ENCODE peak calls at places on chromosomes 16 and 17, in seven cellular contexts. D is ovary, Q is HepG2, L is sigmoid colon, G is prostate gland, Y is thyroid gland, M is IMR-90. S is an unnamed sample. For H3K27me3, the result is how much of the 10 kb centered on the place peaks cover.

GRCh38 chr16:71923941-71924690 is 28.8 kb downstream of the IST1 start:
- DNase-seq in G (no peak), L (no peak), Q (no peak), D (no peak), M (no peak), Y (no peak), S (no peak)

GRCh38 chr17:37527249-37527851 is 37.7 kb downstream of the DUSP14 start:
- DNase-seq in Q (peak), Y (no peak), L (no peak), M (peak), G (peak), D (no peak), S (no peak)

GRCh38 chr17:78397681-78398101 is 19.2 kb downstream of the PGS1 start:
- DNase-seq in M (peak), L (no peak), D (no peak), Q (no peak), Y (no peak), G (peak), S (no peak)

GRCh38 chr17:53032861-53033271 is 789.9 kb upstream of the KIF2B start:
- DNase-seq in G (no peak), D (no peak), Y (peak), M (peak), Q (peak), L (no peak), S (peak)

GRCh38 chr16:23026777-23027362 is 122.4 kb downstream of the USP31 start:
- DNase-seq in M (peak), Q (peak), G (no peak), L (no peak), Y (no peak), D (no peak), S (no peak)

GRCh38 chr17:73616120-73616872 is 27.9 kb downstream of the SDK2 start:
- DNase-seq in G (no peak), Q (no peak), L (no peak), M (no peak), Y (peak), D (no peak), S (no peak)

GRCh38 chr17:280216-280615 is 72.4 kb downstream of the RPH3AL start:
- DNase-seq in D (peak), G (no peak), Y (no peak), L (no peak), M (no peak), Q (no peak), S (no peak)

GRCh38 chr17:76414334-76415295 is 30.2 kb downstream of the SPHK1 start:
- DNase-seq in M (peak), L (peak), Y (peak), G (no peak), D (peak), Q (no peak), S (peak)

GRCh38 chr17:8832711-8833352 is 33.7 kb upstream of the MFSD6L start:
- DNase-seq in Y (no peak), L (no peak), M (no peak), Q (no peak), G (no peak), D (no peak), S (peak)

GRCh38 chr17:73203788-73204479 is 11.1 kb downstream of the COG1 start:
- DNase-seq in M (no peak), L (no peak), G (no peak), Q (peak), Y (no peak), D (no peak), S (no peak)

GRCh38 chr16:709651-710499 is 4.3 kb upstream of the FBXL16 start:
- DNase-seq in D (no peak), G (no peak), L (no peak), M (peak), Y (no peak), Q (no peak), S (no peak)

GRCh38 chr16:56203052-56203451 is 11.8 kb downstream of the GNAO1 start:
- DNase-seq in M (peak), L (no peak), G (no peak), D (no peak), Y (no peak), Q (peak), S (peak)

GRCh38 chr16:73047536-73048291 is at the start of gene ZFHX3:
- DNase-seq in G (peak), Y (peak), Q (peak), M (peak), D (peak), L (peak), S (peak)

GRCh38 chr17:66701462-66701861 is 133.5 kb upstream of the CACNG5 start:
- DNase-seq in M (no peak), G (no peak), Q (no peak), Y (no peak), D (no peak), L (no peak), S (no peak)

GRCh38 chr16:70480127-70481105 is 26.0 kb downstream of the FCSK start:
- DNase-seq in M (no peak), L (no peak), D (no peak), Y (no peak), Q (no peak), G (no peak), S (no peak)

GRCh38 chr16:31427441-31428276 is 501 bp downstream of the COX6A2 start:
- DNase-seq in G (no peak), Y (peak), L (peak), Q (no peak), M (no peak), D (peak), S (peak)

GRCh38 chr17:42270175-42270545 is 6.0 kb downstream of the STAT5B start:
- DNase-seq in G (no peak), L (no peak), D (no peak), Q (no peak), Y (no peak), M (no peak), S (no peak)

GRCh38 chr17:29032798-29033197 is 10.1 kb upstream of the PIPOX start:
- DNase-seq in Q (no peak), G (no peak), L (no peak), Y (no peak), D (no peak), M (no peak), S (no peak)

GRCh38 chr16:46885960-46886763 is 2.0 kb downstream of the GPT2 start:
- DNase-seq in L (no peak), Y (no peak), D (no peak), G (peak), Q (no peak), M (peak), S (no peak)

GRCh38 chr17:40980594-40980993 is 3.5 kb downstream of the KRT40 start:
- DNase-seq in D (no peak), L (no peak), Y (no peak), G (no peak), Q (no peak), M (peak), S (no peak)

GRCh38 chr16:8572919-8573724 is 17.2 kb downstream of the TMEM114 start:
- DNase-seq in D (no peak), L (no peak), M (peak), Y (no peak), G (no peak), Q (peak), S (no peak)

GRCh38 chr17:66527335-66527734 is 224.9 kb downstream of the PRKCA start:
- DNase-seq in Y (no peak), M (no peak), L (no peak), D (no peak), G (no peak), Q (no peak), S (no peak)

GRCh38 chr17:69711504-69711903 is 297.0 kb downstream of the MAP2K6 start:
- DNase-seq in Y (peak), D (no peak), M (no peak), G (no peak), Q (no peak), L (no peak), S (no peak)

GRCh38 chr16:48076455-48077012 is 79.3 kb downstream of the ABCC12 start:
- DNase-seq in Q (peak), G (no peak), M (peak), D (no peak), Y (no peak), L (no peak), S (no peak)

GRCh38 chr16:47644166-47644565 is 183.0 kb downstream of the PHKB start:
- DNase-seq in Y (no peak), Q (no peak), D (no peak), G (no peak), M (peak), L (no peak), S (no peak)

GRCh38 chr17:57121308-57122042 is 36.4 kb downstream of the AKAP1 start:
- DNase-seq in M (peak), D (peak), L (no peak), Q (no peak), G (no peak), Y (peak), S (no peak)

GRCh38 chr17:35084987-35085386 is 21.5 kb upstream of the RFFL start:
- DNase-seq in Y (no peak), L (no peak), D (no peak), M (peak), Q (no peak), G (no peak), S (peak)

GRCh38 chr16:79278506-79278905 is 322.0 kb downstream of the MAF start:
- DNase-seq in Y (peak), D (no peak), G (no peak), Q (no peak), M (no peak), L (no peak), S (peak)

GRCh38 chr17:49646391-49647255 is 31.3 kb downstream of the SPOP start:
- DNase-seq in M (peak), Y (peak), D (no peak), L (peak), Q (peak), G (no peak), S (peak)

GRCh38 chr17:290121-290521 is 62.5 kb downstream of the RPH3AL start:
- DNase-seq in L (peak), Q (no peak), Y (no peak), M (no peak), D (peak), G (no peak), S (no peak)

DNA sequence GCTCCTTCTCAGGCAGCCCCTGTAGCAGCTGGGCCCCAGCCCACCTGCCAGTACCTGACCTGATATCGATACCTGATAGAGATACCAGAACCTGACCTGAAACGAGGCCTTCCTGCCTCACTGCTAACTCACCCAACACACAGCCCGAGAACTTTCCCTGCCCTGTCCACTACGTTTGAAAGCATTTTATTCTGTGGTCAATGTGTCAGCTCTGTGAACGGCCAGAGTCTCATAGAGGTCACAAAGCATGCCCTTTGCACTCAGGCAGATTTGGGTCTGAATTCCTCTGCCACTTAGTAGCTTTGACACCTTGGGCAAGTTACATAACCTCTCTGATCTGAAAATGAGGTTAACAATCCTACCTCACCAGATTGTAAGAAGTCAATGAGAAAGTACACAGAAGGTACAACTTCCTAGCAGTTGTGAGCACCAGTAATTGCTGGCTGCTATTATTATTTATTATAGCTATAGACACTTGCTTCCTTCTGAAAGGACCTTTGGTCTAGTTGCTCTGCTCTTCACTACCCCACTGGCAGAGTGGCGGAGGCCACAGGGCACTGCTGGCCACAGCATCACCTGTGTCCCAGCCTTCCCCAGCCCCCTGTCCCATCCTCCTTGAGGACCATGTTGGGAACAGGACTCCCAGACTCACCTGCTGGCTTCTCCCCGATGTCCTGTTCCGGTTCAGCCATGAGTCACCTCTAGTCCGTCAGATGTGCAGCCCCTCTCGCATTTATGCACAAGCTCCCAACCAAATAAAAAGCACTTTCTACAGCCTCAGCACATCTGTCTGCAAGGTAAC is 895 bp downstream of the ANKRD40CL start:
- DNase-seq in M (no peak), G (no peak), L (no peak), D (no peak), Q (peak), Y (no peak), S (peak)
- TF ChIP-seq POLR2A in M (no peak), G (no peak), L (no peak), D (no peak), Q (no peak), Y (no peak), S (peak)

GRCh38 chr17:15342460-15342859 is 1.1 kb upstream of the TEKT3 start:
- DNase-seq in M (peak), G (no peak), Q (no peak), L (no peak), D (no peak), Y (no peak), S (no peak)

GRCh38 chr17:15343749-15344148 is 2.4 kb upstream of the TEKT3 start:
- DNase-seq in Y (no peak), M (peak), D (no peak), L (no peak), Q (no peak), G (no peak), S (no peak)

GRCh38 chr17:15340966-15341365 is 431 bp downstream of the TEKT3 start:
- DNase-seq in D (no peak), Q (no peak), M (no peak), G (no peak), L (no peak), Y (peak), S (no peak)

GRCh38 chr17:15341385-15341849 is at the start of gene TEKT3:
- DNase-seq in Y (peak), D (peak), Q (no peak), G (peak), M (peak), L (peak), S (peak)

DNA sequence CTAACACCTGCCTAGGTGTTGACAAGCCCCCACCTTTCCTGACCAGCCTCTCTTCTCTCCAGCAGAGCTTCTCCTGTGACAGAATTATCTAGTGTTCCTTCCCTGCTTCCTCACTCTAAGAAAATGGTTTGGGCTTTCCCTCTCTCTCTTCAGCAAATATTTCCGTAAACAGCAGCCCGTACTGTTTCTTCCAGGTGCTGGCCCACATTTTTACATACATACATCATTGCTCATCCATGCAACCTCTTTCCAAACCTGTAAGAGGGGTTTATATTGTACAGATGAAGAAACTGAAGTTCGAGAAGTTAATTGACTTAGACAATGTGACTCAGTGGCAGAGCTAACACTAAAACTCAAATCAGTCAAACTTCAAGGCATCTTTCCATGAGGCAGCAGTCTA is 569 bp upstream of the TEKT3 start:
- DNase-seq in M (no peak), Q (no peak), D (no peak), G (no peak), L (no peak), Y (no peak), S (no peak)
- H3K27me3 ChIP-seq in M (under half), Q (under half), D (under half), G (under half), L (under half), Y (under half), S (under half)

GRCh38 chr16:84742561-84743200 is 42.9 kb downstream of the USP10 start:
- DNase-seq in Y (no peak), Q (no peak), G (no peak), M (no peak), L (no peak), D (no peak), S (no peak)

GRCh38 chr16:84746231-84746630 is 46.4 kb downstream of the USP10 start:
- DNase-seq in M (no peak), G (no peak), Q (no peak), L (no peak), D (no peak), Y (no peak), S (no peak)

GRCh38 chr16:84749072-84749471 is 49.3 kb downstream of the USP10 start:
- DNase-seq in M (no peak), G (no peak), D (no peak), L (no peak), Q (no peak), Y (no peak), S (no peak)

GRCh38 chr16:84749815-84750214 is 50.0 kb downstream of the USP10 start:
- DNase-seq in D (no peak), Y (no peak), L (no peak), Q (no peak), M (no peak), G (no peak), S (no peak)

GRCh38 chr16:84746875-84747274 is 47.1 kb downstream of the USP10 start:
- DNase-seq in Q (no peak), L (no peak), D (no peak), M (no peak), G (no peak), Y (no peak), S (no peak)
- TF ChIP-seq CTCF in Q (peak), L (no peak), D (no peak), M (peak), G (no peak), Y (no peak), S (no peak)

DNA sequence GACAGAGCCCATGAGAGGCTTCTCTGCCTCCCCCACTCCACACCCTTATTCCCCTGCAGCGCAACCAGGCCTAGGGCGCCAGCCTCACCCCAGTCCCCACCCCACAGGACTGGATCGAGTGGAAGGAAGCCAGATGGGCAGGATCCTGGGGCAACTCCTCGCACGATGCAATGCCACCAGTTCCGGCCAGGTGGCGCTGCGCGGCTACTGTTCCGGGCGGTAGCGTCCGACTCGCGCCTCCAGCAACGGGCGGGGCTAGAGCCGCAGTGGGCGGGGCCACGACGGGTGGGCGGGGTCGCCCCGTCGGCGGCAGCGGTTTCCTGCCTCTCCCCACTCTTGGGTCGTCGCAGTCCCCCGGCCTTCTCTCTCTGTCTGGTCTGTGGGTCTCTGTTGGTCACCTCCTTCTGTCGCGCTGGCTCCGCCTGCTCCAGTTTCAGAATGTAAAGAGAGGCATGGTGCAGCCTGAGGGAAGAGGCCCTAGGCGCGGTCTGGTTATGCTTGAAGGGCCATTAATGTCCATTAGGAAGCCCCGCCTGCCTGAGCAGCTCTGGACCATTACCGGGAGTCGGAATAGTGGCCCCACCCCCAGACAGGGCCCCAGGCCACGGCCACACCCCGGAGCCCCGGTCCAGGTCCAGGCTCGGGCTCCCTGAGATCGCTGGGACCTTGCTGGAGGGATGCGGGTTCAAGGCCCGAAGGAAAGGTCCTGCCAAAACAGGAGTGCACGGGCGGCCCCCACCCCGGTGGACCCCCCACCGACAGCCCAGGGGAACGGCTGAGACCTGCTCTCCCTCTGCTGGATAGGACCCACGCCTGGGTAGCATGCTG is 3.4 kb upstream of the NHERF2 start:
- DNase-seq in Q (peak), D (peak), G (peak), M (peak), Y (peak), L (peak), S (peak)
- TF ChIP-seq POLR2A in Q (peak), D (peak), G (peak), M (no peak), Y (no peak), L (no peak), S (peak)

GRCh38 chr17:51709867-51710266 is 448.6 kb downstream of the CA10 start:
- DNase-seq in D (no peak), L (no peak), G (no peak), Y (no peak), M (no peak), Q (no peak), S (no peak)
- H3K27me3 ChIP-seq in D (under half), L (under half), G (under half), Y (under half), M (under half), Q (under half), S (under half)